ENCODE peak calls at places on chromosomes 4 and X, in nine cellular contexts. K is activated CD8-positive, alpha-beta T cell treated with anti-CD3 and anti-CD28 coated beads, Interleukin-2, amount 10 ng/mL, durations not matched to agents 7 days and 5 days; P is sciatic nerve; D is activated naive CD4-positive, alpha-beta T cell treated with anti-CD3 and anti-CD28 coated beads, Interleukin-2, amount 50 U/mL, for 72 hours; I is activated CD4-positive, alpha-beta T cell treated with anti-CD3 and anti-CD28 coated beads for 36 hours; F is aorta; S is left cardiac atrium; V is IMR-90; E is omental fat pad. Y is an unnamed sample.

GRCh38 chrX:23907106-23907495 is 637 bp downstream of the APOO start:
- ATAC-seq in K (peak), P (peak), D (no peak), I (no peak), F (no peak), S (peak), V (peak), E (peak), Y (no peak)

GRCh38 chr4:112664611-112665010 is 27.7 kb downstream of the LARP7 start:
- ATAC-seq in K (no peak), P (no peak), D (no peak), I (no peak), F (no peak), S (no peak), V (no peak), E (no peak), Y (no peak)

GRCh38 chr4:677431-678293 is 3.3 kb downstream of the MYL5 start:
- ATAC-seq in K (no peak), P (no peak), D (no peak), I (no peak), F (no peak), S (no peak), V (no peak), E (no peak), Y (no peak)

GRCh38 chr4:166577639-166578038 is 656.7 kb downstream of the SPOCK3 start:
- ATAC-seq in K (no peak), P (no peak), D (no peak), I (no peak), F (no peak), S (no peak), V (no peak), E (no peak), Y (no peak)

GRCh38 chr4:3054169-3054759 is 20.1 kb downstream of the HTT-AS start:
- ATAC-seq in K (no peak), P (no peak), D (no peak), I (no peak), F (no peak), S (no peak), V (no peak), E (no peak), Y (no peak)

GRCh38 chr4:59195867-59196266 is 2004.3 kb upstream of the ADGRL3 start:
- ATAC-seq in K (no peak), P (no peak), D (no peak), I (no peak), F (no peak), S (no peak), V (no peak), E (no peak), Y (no peak)

GRCh38 chr4:153209410-153209809 is 5.2 kb downstream of the TRIM2 start:
- ATAC-seq in K (no peak), P (no peak), D (no peak), I (no peak), F (no peak), S (no peak), V (no peak), E (no peak), Y (no peak)

GRCh38 chr4:159235779-159236368 is 133.0 kb downstream of the RAPGEF2 start:
- ATAC-seq in K (no peak), P (peak), D (no peak), I (no peak), F (peak), S (peak), V (peak), E (no peak), Y (no peak)

GRCh38 chrX:133698298-133698697 is 283.0 kb upstream of the GPC4 start:
- ATAC-seq in K (no peak), P (peak), D (no peak), I (no peak), F (no peak), S (no peak), V (peak), E (no peak), Y (no peak)

GRCh38 chr4:81257021-81257420 is 42.0 kb upstream of the PRKG2 start:
- ATAC-seq in K (no peak), P (no peak), D (no peak), I (no peak), F (no peak), S (peak), V (peak), E (no peak), Y (no peak)

GRCh38 chr4:176939445-176939844 is 146.7 kb upstream of the VEGFC start:
- ATAC-seq in K (no peak), P (no peak), D (no peak), I (no peak), F (no peak), S (no peak), V (peak), E (no peak), Y (no peak)

GRCh38 chr4:10629394-10629793 is 55.2 kb downstream of the CLNK start:
- ATAC-seq in K (peak), P (no peak), D (peak), I (no peak), F (no peak), S (no peak), V (no peak), E (no peak), Y (no peak)

GRCh38 chr4:157992038-157992706 is 180.7 kb downstream of the GASK1B start:
- ATAC-seq in K (no peak), P (peak), D (no peak), I (no peak), F (peak), S (peak), V (peak), E (peak), Y (peak)